ENCODE peak calls at places on chromosomes 13 and 19, in nine cellular contexts. I is trophoblast cell; J is effector memory CD4-positive, alpha-beta T cell; E is CD8-positive, alpha-beta memory T cell; C is CD8-positive, alpha-beta T cell; V is ovary; L is A673; O is cardiac muscle cell; K is IMR-90. M is an unnamed sample. For H3K36me3 and H3K4me1, the result is how much of the 10 kb centered on the place peaks cover.

GRCh38 chr13:85287528-85287927 is 511.7 kb downstream of the SLITRK6 start:
- DNase-seq in V (no peak), C (no peak), I (no peak), K (no peak), L (no peak), E (no peak), O (no peak), J (no peak), M (no peak)

GRCh38 chr19:58450836-58451357 is 525 bp upstream of the ZNF324B start:
- DNase-seq in L (peak), V (no peak), J (no peak), C (no peak), E (no peak), I (no peak), O (no peak), K (no peak), M (no peak)

GRCh38 chr13:111401151-111401550 is 80.7 kb downstream of the TEX29 start:
- DNase-seq in V (peak), J (no peak), E (no peak), I (no peak), C (no peak), K (no peak), L (no peak), O (no peak), M (no peak)

GRCh38 chr19:40411125-40411842 is 1.9 kb downstream of the PRX start:
- DNase-seq in L (no peak), E (no peak), V (no peak), I (no peak), C (no peak), O (no peak), J (no peak), K (no peak), M (no peak)

GRCh38 chr19:35268546-35269424 is at the start of gene USF2:
- DNase-seq in C (no peak), E (peak), K (peak), J (peak), V (peak), I (peak), L (peak), O (peak), M (peak)

GRCh38 chr13:51614350-51614786 is 30.1 kb downstream of the WDFY2 start:
- DNase-seq in E (peak), O (no peak), C (peak), V (no peak), J (peak), I (peak), K (no peak), L (peak), M (no peak)

GRCh38 chr19:27889156-27889555 is 1323.8 kb downstream of the UQCRFS1 start:
- DNase-seq in K (no peak), E (no peak), J (no peak), I (no peak), O (no peak), V (no peak), L (no peak), C (no peak), M (no peak)

GRCh38 chr13:92989301-92989700 is 237.3 kb upstream of the GPC6 start:
- DNase-seq in I (peak), C (no peak), E (no peak), L (no peak), V (no peak), O (no peak), J (no peak), K (no peak), M (no peak)

GRCh38 chr13:110044521-110045200 is 258.3 kb upstream of the IRS2 start:
- DNase-seq in L (peak), V (no peak), J (no peak), C (no peak), O (peak), I (no peak), K (peak), E (no peak), M (no peak)

GRCh38 chr19:40465025-40465780 is at the start of gene BLVRB:
- DNase-seq in E (peak), O (peak), L (peak), J (no peak), I (peak), C (peak), K (peak), V (no peak), M (no peak)

GRCh38 chr19:39408392-39409206 is 2.0 kb downstream of the ZFP36 start:
- DNase-seq in V (peak), O (peak), E (peak), C (no peak), I (peak), J (no peak), K (peak), L (no peak), M (no peak)

GRCh38 chr13:36344886-36345437 is 1.2 kb downstream of the SPART start:
- DNase-seq in L (peak), K (no peak), J (peak), O (peak), V (no peak), I (no peak), E (peak), C (no peak), M (no peak)
- H3K27ac ChIP-seq in L (peak), K (peak), J (peak), O (no peak), V (peak), I (peak), E (peak), C (peak), M (peak)

GRCh38 chr19:42275517-42275916 is 6.5 kb downstream of the CIC start:
- DNase-seq in I (no peak), O (no peak), J (no peak), L (no peak), E (no peak), C (no peak), K (no peak), V (no peak), M (no peak)
- H3K36me3 ChIP-seq in I (under half), O (under half), J (under half), L (under half), E (under half), C (under half), K (under half), V (under half), M (under half)

GRCh38 chr13:77701305-77701704 is 3.8 kb downstream of the SLAIN1 start:
- DNase-seq in O (no peak), L (no peak), I (no peak), J (no peak), C (no peak), E (no peak), K (no peak), V (no peak), M (no peak)
- H3K4me1 ChIP-seq in O (under half), L (under half), I (under half), J (under half), C (under half), E (under half), K (under half), V (under half), M (under half)

DNA sequence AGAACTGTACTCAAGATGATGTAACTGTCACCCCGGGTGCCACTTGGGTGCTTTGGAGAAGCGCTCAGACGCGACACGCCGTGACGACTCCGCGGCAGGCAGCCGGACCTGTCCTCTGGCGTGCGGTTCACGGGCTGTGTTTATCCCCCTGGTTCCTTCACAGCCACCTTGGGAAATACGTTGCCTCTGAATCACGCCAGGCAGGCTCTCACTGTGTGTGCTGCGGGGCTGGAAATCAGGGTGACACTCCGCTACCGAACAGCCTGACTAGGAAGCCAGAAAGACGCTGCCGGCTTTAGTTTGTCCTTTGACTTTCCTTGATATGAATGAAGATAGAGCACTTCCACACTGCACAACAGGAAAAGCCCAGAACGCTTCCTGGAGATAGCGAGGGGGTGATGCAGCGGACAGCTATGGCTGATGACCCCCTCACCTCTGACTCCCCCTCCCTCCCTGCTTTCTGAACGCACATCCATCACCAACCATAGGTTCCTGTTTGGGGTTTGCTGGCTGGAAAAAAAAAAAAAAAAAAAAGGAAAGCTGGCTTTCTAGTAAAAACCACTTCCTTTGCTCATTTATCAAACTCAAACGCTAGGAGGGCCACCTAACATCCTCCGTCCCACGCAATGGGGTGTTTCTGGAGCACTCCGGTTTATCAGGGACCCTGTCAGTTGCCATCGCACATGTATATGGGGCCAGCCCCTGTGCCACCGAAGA is 3.7 kb upstream of the GP6 start:
- DNase-seq in C (peak), V (no peak), L (no peak), O (no peak), I (no peak), J (no peak), K (no peak), E (no peak), M (no peak)
- H3K27ac ChIP-seq in C (no peak), V (no peak), L (no peak), O (no peak), I (no peak), J (no peak), K (no peak), E (no peak), M (no peak)

GRCh38 chr19:17626456-17626855 is 61.7 kb downstream of the UNC13A start:
- DNase-seq in K (no peak), L (no peak), E (peak), I (no peak), V (no peak), J (no peak), O (no peak), C (no peak), M (no peak)

GRCh38 chr19:17624314-17624991 is 63.7 kb downstream of the UNC13A start:
- DNase-seq in V (no peak), L (no peak), K (no peak), E (peak), I (no peak), O (no peak), J (no peak), C (no peak), M (no peak)

GRCh38 chr19:17625043-17625442 is 63.1 kb downstream of the UNC13A start:
- DNase-seq in O (no peak), K (no peak), V (no peak), L (no peak), I (no peak), E (no peak), J (no peak), C (no peak), M (no peak)

GRCh38 chr19:17627161-17627560 is 61.0 kb downstream of the UNC13A start:
- DNase-seq in J (no peak), C (no peak), L (no peak), K (no peak), V (no peak), E (no peak), I (no peak), O (no peak), M (no peak)

GRCh38 chr19:17625980-17626379 is 62.2 kb downstream of the UNC13A start:
- DNase-seq in L (no peak), O (no peak), I (no peak), V (no peak), J (no peak), C (no peak), K (no peak), E (no peak), M (no peak)
- H3K36me3 ChIP-seq in L (under half), O (under half), I (under half), V (under half), J (under half), C (under half), K (under half), E (under half), M (under half)

GRCh38 chr13:32164622-32165268 is 133.2 kb downstream of the FRY start:
- DNase-seq in K (peak), J (no peak), V (no peak), L (peak), O (peak), I (peak), E (no peak), C (no peak), M (no peak)
- H3K4me1 ChIP-seq in K (under half), J (under half), V (under half), L (under half), O (under half), I (under half), E (under half), C (under half), M (under half)

GRCh38 chr13:33510350-33510749 is 224.8 kb upstream of the STARD13 start:
- DNase-seq in C (no peak), I (no peak), E (no peak), J (no peak), O (no peak), K (no peak), L (no peak), V (no peak), M (no peak)
- H3K27ac ChIP-seq in C (no peak), I (no peak), E (no peak), J (no peak), O (no peak), K (no peak), L (no peak), V (no peak), M (peak)

DNA sequence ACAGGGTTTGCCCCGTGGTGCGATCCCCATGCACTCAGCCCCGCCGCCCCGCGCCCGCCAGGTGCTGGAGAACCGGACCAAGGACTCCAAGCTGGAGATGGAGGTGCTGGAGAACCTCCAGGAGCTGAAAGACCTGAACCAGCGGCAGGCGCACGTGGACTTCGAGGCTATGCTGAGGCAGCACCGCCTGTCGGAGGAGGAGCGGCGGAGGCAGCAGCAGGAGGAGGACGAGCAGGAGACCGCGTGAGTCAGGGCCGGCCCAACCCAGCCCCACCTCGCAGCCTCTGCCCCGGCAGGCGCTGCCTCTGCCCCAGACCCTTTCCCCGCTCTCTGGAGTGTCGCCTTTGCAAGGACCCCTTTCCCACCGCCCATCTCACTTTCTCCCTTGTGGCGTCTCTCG is 11.3 kb downstream of the YJU2 start:
- DNase-seq in O (no peak), K (no peak), E (no peak), L (no peak), V (no peak), I (no peak), J (no peak), C (no peak), M (no peak)
- H3K36me3 ChIP-seq in O (under half), K (under half), E (under half), L (under half), V (under half), I (under half), J (half or more), C (under half), M (under half)

M was measured in aorta.